ENCODE peak calls at places on chromosomes 12 and 14, in ten cellular contexts. Z, E, H, Q, X, J, U, V, W and P are unnamed samples.
A peak's percentile ranks its signal among the peaks of the same experiment; 100 is the strongest.

GRCh38 chr12:28440209-28440608 is 250.0 kb downstream of the CCDC91 start:
- DNase-seq in Z (no peak), E (no peak), H (no peak), Q (no peak), X (no peak), J (no peak), U (no peak), V (no peak), W (no peak), P (no peak)

GRCh38 chr14:61470261-61470953 is 149.0 kb downstream of the PRKCH start:
- DNase-seq in Z (peak; percentile 95), E (peak; percentile 59), H (no peak), Q (peak; percentile 63), X (peak; percentile 27), J (no peak), U (peak; percentile 48), V (peak; percentile 79), W (peak; percentile 67), P (peak; percentile 30)

GRCh38 chr12:27305673-27306504 is 26.7 kb upstream of the BMAL2 start:
- DNase-seq in Z (peak; percentile 68), E (no peak), H (no peak), Q (peak; percentile 73), X (no peak), J (no peak), U (no peak), V (no peak), W (peak; percentile 59), P (no peak)

GRCh38 chr14:54377501-54377900 is 19.3 kb upstream of the CDKN3 start:
- DNase-seq in Z (no peak), E (no peak), H (no peak), Q (no peak), X (no peak), J (no peak), U (no peak), V (no peak), W (no peak), P (no peak)

GRCh38 chr12:27521066-27521465 is 2.9 kb upstream of the PPFIBP1 start:
- DNase-seq in Z (peak; percentile 67), E (peak; percentile 35), H (no peak), Q (no peak), X (peak; percentile 29), J (no peak), U (peak; percentile 33), V (no peak), W (no peak), P (no peak)

GRCh38 chr12:130965668-130966067 is 12.0 kb downstream of the ADGRD1 start:
- DNase-seq in Z (peak; percentile 73), E (no peak), H (no peak), Q (no peak), X (no peak), J (no peak), U (no peak), V (no peak), W (no peak), P (no peak)

GRCh38 chr14:29821665-29822429 is 105.8 kb downstream of the PRKD1 start:
- DNase-seq in Z (no peak), E (no peak), H (no peak), Q (no peak), X (no peak), J (no peak), U (no peak), V (no peak), W (no peak), P (no peak)

GRCh38 chr12:65364021-65364420 is 85.5 kb downstream of the MSRB3 start:
- DNase-seq in Z (peak; percentile 45), E (no peak), H (no peak), Q (no peak), X (no peak), J (no peak), U (no peak), V (peak; percentile 3), W (no peak), P (no peak)

GRCh38 chr12:52417742-52418141 is 11.6 kb upstream of the KRT82 start:
- DNase-seq in Z (no peak), E (no peak), H (no peak), Q (no peak), X (no peak), J (no peak), U (no peak), V (no peak), W (no peak), P (no peak)

GRCh38 chr14:23546450-23547035 is 5.0 kb downstream of the ZFHX2 start:
- DNase-seq in Z (no peak), E (no peak), H (no peak), Q (no peak), X (no peak), J (no peak), U (no peak), V (no peak), W (no peak), P (no peak)

GRCh38 chr12:133107121-133107520 is 23.0 kb downstream of the ZNF891 start:
- DNase-seq in Z (no peak), E (no peak), H (no peak), Q (no peak), X (no peak), J (no peak), U (no peak), V (no peak), W (no peak), P (no peak)

GRCh38 chr12:133106253-133106652 is 23.8 kb downstream of the ZNF891 start:
- DNase-seq in Z (peak; percentile 5), E (no peak), H (no peak), Q (no peak), X (no peak), J (no peak), U (no peak), V (no peak), W (no peak), P (no peak)

GRCh38 chr12:133108150-133108549 is 21.9 kb downstream of the ZNF891 start:
- DNase-seq in Z (no peak), E (no peak), H (no peak), Q (no peak), X (no peak), J (no peak), U (no peak), V (no peak), W (no peak), P (no peak)

DNA sequence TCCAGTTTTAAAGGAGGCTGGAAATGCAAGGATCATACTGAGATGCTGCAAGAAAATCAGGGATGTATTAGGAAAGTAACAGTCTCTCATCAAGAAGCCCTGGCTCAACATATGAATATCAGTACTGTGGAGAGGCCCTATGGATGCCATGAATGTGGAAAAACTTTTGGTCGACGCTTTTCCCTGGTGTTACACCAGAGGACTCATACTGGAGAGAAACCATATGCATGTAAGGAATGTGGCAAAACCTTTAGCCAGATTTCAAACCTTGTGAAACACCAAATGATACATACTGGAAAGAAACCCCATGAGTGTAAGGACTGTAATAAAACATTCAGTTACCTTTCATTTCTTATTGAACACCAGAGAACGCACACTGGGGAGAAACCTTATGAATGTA is 24.5 kb downstream of the ZNF891 start:
- DNase-seq in Z (peak; percentile 1), E (no peak), H (no peak), Q (no peak), X (no peak), J (no peak), U (no peak), V (no peak), W (no peak), P (no peak)
- H3K9me3 ChIP-seq in Z (peaks cover 44% of the 10 kb centered on the region), E (peaks cover 18% of the 10 kb centered on the region), H (peaks cover 84% of the 10 kb centered on the region), Q (peaks cover 77% of the 10 kb centered on the region), X (peaks cover 75% of the 10 kb centered on the region), J (peaks cover 99% of the 10 kb centered on the region), U (peaks cover 100% of the 10 kb centered on the region), V (peaks cover 78% of the 10 kb centered on the region), W (peaks cover 86% of the 10 kb centered on the region), P (peaks cover 99% of the 10 kb centered on the region)

DNA sequence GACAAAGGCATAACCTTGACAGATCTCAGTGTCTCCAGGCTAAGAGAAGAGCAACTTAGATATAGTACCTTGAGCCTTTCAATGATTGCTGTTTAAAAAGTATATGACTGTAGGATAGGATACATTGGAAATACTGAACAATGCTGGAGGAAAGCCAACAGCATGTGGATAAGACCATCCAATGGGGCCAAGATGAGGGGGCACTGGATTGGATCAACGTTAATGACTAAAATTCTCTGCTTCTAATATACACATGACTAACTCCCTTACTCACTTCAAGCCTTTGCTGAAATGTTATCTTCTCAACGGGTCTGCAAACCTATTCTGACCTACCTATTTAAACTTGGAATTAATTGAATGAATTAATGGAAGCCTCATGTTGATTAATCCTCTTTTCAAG is 354.9 kb downstream of the RAD51B start:
- DNase-seq in Z (no peak), E (no peak), H (no peak), Q (no peak), X (no peak), J (no peak), U (no peak), V (no peak), W (no peak), P (no peak)
- H3K27ac ChIP-seq in Z (no peak overlapping the region), E (no peak overlapping the region), H (no peak overlapping the region), Q (no peak overlapping the region), X (no peak overlapping the region), J (no peak overlapping the region), U (no peak overlapping the region), V (no peak overlapping the region), W (no peak overlapping the region), P (no peak overlapping the region)

GRCh38 chr12:80684077-80684495 is 23.3 kb upstream of the MYF6 start:
- DNase-seq in Z (no peak), E (no peak), H (no peak), Q (no peak), X (no peak), J (no peak), U (no peak), V (no peak), W (no peak), P (no peak)
- H3K4me1 ChIP-seq in Z (no peaks in the 10 kb centered on the region), E (no peaks in the 10 kb centered on the region), H (no peaks in the 10 kb centered on the region), Q (no peaks in the 10 kb centered on the region), X (no peaks in the 10 kb centered on the region), J (peaks cover 30% of the 10 kb centered on the region), U (no peaks in the 10 kb centered on the region), V (no peaks in the 10 kb centered on the region), W (no peaks in the 10 kb centered on the region), P (no peaks in the 10 kb centered on the region)

GRCh38 chr14:34913619-34914018 is 38.5 kb upstream of the BAZ1A start:
- DNase-seq in Z (no peak), E (no peak), H (no peak), Q (no peak), X (no peak), J (no peak), U (no peak), V (no peak), W (no peak), P (no peak)

GRCh38 chr14:34911209-34912150 is 36.3 kb upstream of the BAZ1A start:
- DNase-seq in Z (peak; percentile 64), E (no peak), H (no peak), Q (no peak), X (no peak), J (no peak), U (no peak), V (peak; percentile 8), W (no peak), P (no peak)

GRCh38 chr14:34912182-34912581 is 37.0 kb upstream of the BAZ1A start:
- DNase-seq in Z (no peak), E (no peak), H (no peak), Q (peak; percentile 72), X (no peak), J (no peak), U (no peak), V (no peak), W (no peak), P (no peak)

DNA sequence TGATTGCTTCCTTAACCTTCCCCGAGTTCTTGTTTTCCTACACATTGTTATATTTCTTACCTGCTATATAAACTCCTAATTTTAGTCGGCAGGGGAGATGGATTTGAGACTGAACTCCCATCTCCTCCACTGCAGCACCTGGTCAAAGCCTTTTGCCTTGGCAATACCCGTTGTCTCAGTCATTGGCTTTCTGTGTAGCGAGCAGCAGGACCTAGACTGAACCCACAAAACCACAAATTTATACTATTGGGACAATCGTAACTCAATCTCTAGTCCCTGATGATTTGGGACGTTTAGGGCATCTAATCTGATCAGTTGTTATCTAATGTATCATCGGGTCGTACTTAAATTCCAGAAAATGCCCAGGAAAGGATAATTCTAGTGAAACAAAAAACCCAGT is 37.8 kb upstream of the BAZ1A start:
- DNase-seq in Z (no peak), E (no peak), H (no peak), Q (peak; percentile 60), X (no peak), J (no peak), U (no peak), V (no peak), W (no peak), P (no peak)
- H3K9me3 ChIP-seq in Z (no peaks in the 10 kb centered on the region), E (no peaks in the 10 kb centered on the region), H (no peaks in the 10 kb centered on the region), Q (no peaks in the 10 kb centered on the region), X (no peaks in the 10 kb centered on the region), J (no peaks in the 10 kb centered on the region), U (no peaks in the 10 kb centered on the region), V (no peaks in the 10 kb centered on the region), W (no peaks in the 10 kb centered on the region), P (no peaks in the 10 kb centered on the region)